ENCODE peak calls at places on chromosomes 13 and 19, in four cellular contexts. P is HL-60, N is K562, C is GM12878. K is an unnamed sample.
A peak's percentile ranks its signal among the peaks of the same experiment; 100 is the strongest.

GRCh38 chr13:40102854-40103253 is 447.4 kb downstream of the COG6 start:
- DNase-seq in P (no peak), N (no peak), C (no peak), K (no peak)

GRCh38 chr13:114109646-114110045 is 22.8 kb downstream of the RASA3 start:
- DNase-seq in P (no peak), N (no peak), C (no peak), K (no peak)

GRCh38 chr19:15222738-15223648 is 9.3 kb downstream of the EPHX3 start:
- DNase-seq in P (peak; percentile 28), N (peak; percentile 99), C (peak; percentile 45), K (peak; percentile 90)

GRCh38 chr13:111663505-111663904 is 343.1 kb downstream of the TEX29 start:
- DNase-seq in P (no peak), N (no peak), C (no peak), K (no peak)

GRCh38 chr13:75725784-75726183 is 89.7 kb downstream of the LMO7 start:
- DNase-seq in P (no peak), N (no peak), C (no peak), K (no peak)

GRCh38 chr19:18919895-18920204 is 335 bp downstream of the DDX49 start:
- DNase-seq in P (no peak), N (no peak), C (no peak), K (no peak)

GRCh38 chr13:41541142-41541938 is 84.0 kb downstream of the RGCC start:
- DNase-seq in P (no peak), N (no peak), C (no peak), K (no peak)

GRCh38 chr19:12095111-12095790 is 30.7 kb downstream of the ZNF844 start:
- DNase-seq in P (peak; percentile 19), N (no peak), C (no peak), K (no peak)

GRCh38 chr13:59666504-59666903 is 497.2 kb downstream of the DIAPH3 start:
- DNase-seq in P (peak; percentile 26), N (no peak), C (no peak), K (no peak)

GRCh38 chr19:31110331-31110730 is 238.9 kb downstream of the TSHZ3 start:
- DNase-seq in P (peak; percentile 22), N (no peak), C (no peak), K (peak; percentile 48)

GRCh38 chr13:20799726-20800416 is 26.1 kb upstream of the EEF1AKMT1 start:
- DNase-seq in P (no peak), N (no peak), C (no peak), K (no peak)

GRCh38 chr13:91348906-91349435 is 1.5 kb downstream of the MIR17HG start:
- DNase-seq in P (peak; percentile 92), N (peak; percentile 70), C (peak; percentile 43), K (no peak)

GRCh38 chr19:1018932-1019615 is 1.8 kb downstream of the TMEM259 start:
- DNase-seq in P (no peak), N (no peak), C (no peak), K (no peak)

GRCh38 chr19:18297308-18297707 is 15.9 kb upstream of the JUND start:
- DNase-seq in P (no peak), N (no peak), C (no peak), K (no peak)

GRCh38 chr19:53076984-53077383 is 26.2 kb downstream of the ZNF160 start:
- DNase-seq in P (no peak), N (peak; percentile 20), C (no peak), K (peak; percentile 79)

GRCh38 chr13:24267283-24267682 is 42.1 kb upstream of the C1QTNF9 start:
- DNase-seq in P (no peak), N (no peak), C (peak; percentile 30), K (no peak)

GRCh38 chr13:40070357-40070756 is 414.9 kb downstream of the COG6 start:
- DNase-seq in P (no peak), N (no peak), C (no peak), K (no peak)

GRCh38 chr19:39110263-39110967 is 15.2 kb upstream of the PAK4 start:
- DNase-seq in P (peak; percentile 45), N (peak; percentile 70), C (no peak), K (no peak)
- TF ChIP-seq GABPA in P (no peak), N (no peak), C (no peak), K (peak; percentile 26)

DNA sequence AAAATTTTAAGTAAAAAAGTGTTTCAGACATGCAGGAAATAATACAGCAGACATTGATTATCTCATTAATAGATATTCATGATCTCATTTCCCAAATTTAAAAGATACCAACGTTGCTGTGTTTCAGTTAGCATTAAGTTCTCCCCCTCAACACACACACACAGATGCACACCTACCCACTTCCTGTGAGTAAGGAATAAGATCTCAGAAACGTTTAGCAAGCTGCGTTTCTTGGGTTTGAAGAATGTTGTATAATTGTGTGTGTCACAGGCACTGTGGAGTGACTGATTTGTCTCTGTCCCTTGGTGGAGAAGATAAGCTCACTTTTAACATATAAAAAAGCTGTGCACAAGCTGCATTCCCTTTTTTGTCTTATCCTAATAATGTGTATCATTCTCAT is 196.8 kb downstream of the PDS5B start:
- DNase-seq in P (no peak), N (no peak), C (no peak), K (no peak)
- TF ChIP-seq GABPA in P (no peak), N (no peak), C (no peak), K (no peak)

GRCh38 chr13:50421457-50422130 is 406.4 kb downstream of the KCNRG start:
- DNase-seq in P (no peak), N (no peak), C (no peak), K (no peak)
- TF ChIP-seq GABPA in P (no peak), N (no peak), C (no peak), K (no peak)

DNA sequence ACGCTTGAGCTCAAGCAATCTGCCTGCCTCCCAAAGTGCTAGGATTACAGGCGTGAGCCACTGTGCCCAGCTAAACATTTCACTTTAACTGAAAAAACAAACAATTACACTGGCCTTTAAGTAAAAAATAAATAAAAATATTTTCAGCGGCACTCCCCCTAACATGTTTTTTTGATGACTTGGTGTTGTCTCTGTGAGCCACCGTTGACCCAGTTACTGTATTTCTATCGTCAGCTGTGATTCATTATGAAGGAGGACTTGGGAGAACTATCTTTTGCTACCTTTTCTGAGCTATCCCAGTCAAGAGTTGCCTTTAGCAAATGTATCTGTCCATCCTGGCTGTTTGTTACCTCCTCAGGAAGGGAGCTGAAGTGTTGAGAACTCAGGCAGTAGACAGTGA is 18.5 kb upstream of the C19orf33 start:
- DNase-seq in P (no peak), N (no peak), C (no peak), K (no peak)
- TF ChIP-seq GABPA in P (no peak), N (no peak), C (no peak), K (no peak)

GRCh38 chr19:40216777-40217026 is 1.5 kb downstream of the TTC9B start:
- DNase-seq in P (no peak), N (no peak), C (no peak), K (no peak)

GRCh38 chr19:40214936-40215335 is 3.2 kb downstream of the TTC9B start:
- DNase-seq in P (no peak), N (no peak), C (no peak), K (no peak)

GRCh38 chr19:40216013-40216776 is 2.0 kb downstream of the TTC9B start:
- DNase-seq in P (no peak), N (no peak), C (no peak), K (no peak)

GRCh38 chr19:40217921-40218890 is at the start of gene TTC9B:
- DNase-seq in P (no peak), N (peak; percentile 91), C (no peak), K (peak; percentile 46)

GRCh38 chr19:40217027-40217810 is 965 bp downstream of the TTC9B start:
- DNase-seq in P (no peak), N (peak; percentile 63), C (no peak), K (peak; percentile 39)
- TF ChIP-seq GABPA in P (no peak), N (no peak), C (no peak), K (no peak)

GRCh38 chr19:39407394-39407643 is 672 bp downstream of the ZFP36 start:
- DNase-seq in P (no peak), N (no peak), C (no peak), K (no peak)

GRCh38 chr19:39409207-39409885 is 2.7 kb downstream of the ZFP36 start:
- DNase-seq in P (peak; percentile 68), N (peak; percentile 66), C (no peak), K (peak; percentile 73)

GRCh38 chr19:39409886-39410619 is 2.4 kb upstream of the PLEKHG2 start:
- DNase-seq in P (peak; percentile 76), N (peak; percentile 43), C (no peak), K (no peak)

GRCh38 chr19:39407644-39408391 is 1.2 kb downstream of the ZFP36 start:
- DNase-seq in P (peak; percentile 56), N (no peak), C (no peak), K (no peak)

GRCh38 chr19:39408392-39409206 is 2.0 kb downstream of the ZFP36 start:
- DNase-seq in P (no peak), N (no peak), C (no peak), K (peak; percentile 49)
- TF ChIP-seq GABPA in P (no peak), N (no peak), C (no peak), K (no peak)

GRCh38 chr13:97310809-97311436 is 88.8 kb downstream of the MBNL2 start:
- DNase-seq in P (no peak), N (no peak), C (no peak), K (no peak)
- TF ChIP-seq GABPA in P (no peak), N (no peak), C (no peak), K (no peak)